ENCODE peak calls at places on chromosomes 16 and 17, in five cellular contexts. One of them, this sample, is unnamed.

GRCh38 chr17:82384730-82385429 is 13.3 kb downstream of the UTS2R start:
- DNase-seq in type B pancreatic cell: no peak
- DNase-seq in NCI-H460: no peak
- DNase-seq in HCT116: no peak
- DNase-seq in NCI-H1694: peak
- DNase-seq in this sample: peak

GRCh38 chr17:64694207-64694606 is 32.1 kb upstream of the SMURF2 start:
- DNase-seq in HCT116: peak
- DNase-seq in NCI-H1694: no peak
- DNase-seq in NCI-H460: peak
- DNase-seq in type B pancreatic cell: no peak
- DNase-seq in this sample: no peak

GRCh38 chr17:79085154-79085920 is 10.7 kb downstream of the ENGASE start:
- DNase-seq in NCI-H1694: no peak
- DNase-seq in HCT116: no peak
- DNase-seq in type B pancreatic cell: no peak
- DNase-seq in NCI-H460: no peak
- DNase-seq in this sample: no peak

GRCh38 chr17:7233701-7234099 is 617 bp downstream of the DVL2 start:
- DNase-seq in HCT116: no peak
- DNase-seq in type B pancreatic cell: no peak
- DNase-seq in NCI-H460: no peak
- DNase-seq in NCI-H1694: no peak
- DNase-seq in this sample: no peak

GRCh38 chr16:75097941-75098897 is 18.4 kb downstream of the LDHD start:
- DNase-seq in HCT116: no peak
- DNase-seq in NCI-H460: no peak
- DNase-seq in NCI-H1694: no peak
- DNase-seq in type B pancreatic cell: no peak
- DNase-seq in this sample: no peak

GRCh38 chr16:54462151-54462651 is 175.6 kb upstream of the IRX3 start:
- DNase-seq in NCI-H1694: no peak
- DNase-seq in type B pancreatic cell: no peak
- DNase-seq in NCI-H460: no peak
- DNase-seq in HCT116: no peak
- DNase-seq in this sample: no peak

GRCh38 chr17:5486206-5487124 is at the start of gene MIS12:
- DNase-seq in type B pancreatic cell: peak
- DNase-seq in NCI-H460: peak
- DNase-seq in HCT116: peak
- DNase-seq in NCI-H1694: peak
- DNase-seq in this sample: peak

GRCh38 chr16:83336630-83337029 is 471.1 kb upstream of the HSBP1 start:
- DNase-seq in NCI-H460: no peak
- DNase-seq in NCI-H1694: no peak
- DNase-seq in type B pancreatic cell: no peak
- DNase-seq in HCT116: no peak
- DNase-seq in this sample: no peak

GRCh38 chr17:1050246-1050995 is 53.5 kb downstream of the TIMM22 start:
- DNase-seq in HCT116: no peak
- DNase-seq in type B pancreatic cell: no peak
- DNase-seq in NCI-H460: no peak
- DNase-seq in NCI-H1694: no peak
- DNase-seq in this sample: no peak

GRCh38 chr17:49752508-49752907 is 11.4 kb downstream of the FAM117A start:
- DNase-seq in HCT116: no peak
- DNase-seq in NCI-H1694: no peak
- DNase-seq in NCI-H460: no peak
- DNase-seq in type B pancreatic cell: no peak
- DNase-seq in this sample: no peak

GRCh38 chr16:84144301-84144858 is 597 bp downstream of the HSDL1 start:
- DNase-seq in NCI-H1694: no peak
- DNase-seq in HCT116: no peak
- DNase-seq in type B pancreatic cell: no peak
- DNase-seq in NCI-H460: no peak
- DNase-seq in this sample: peak

GRCh38 chr16:75224683-75225082 is 5.9 kb downstream of the CTRB1 start:
- DNase-seq in type B pancreatic cell: no peak
- DNase-seq in NCI-H1694: no peak
- DNase-seq in NCI-H460: no peak
- DNase-seq in HCT116: no peak
- DNase-seq in this sample: no peak

GRCh38 chr16:80341242-80341641 is 199.6 kb upstream of the DYNLRB2 start:
- DNase-seq in NCI-H1694: no peak
- DNase-seq in HCT116: no peak
- DNase-seq in type B pancreatic cell: no peak
- DNase-seq in NCI-H460: no peak
- DNase-seq in this sample: peak

GRCh38 chr17:38620551-38621277 is 15.0 kb upstream of the SRCIN1 start:
- DNase-seq in NCI-H1694: no peak
- DNase-seq in type B pancreatic cell: no peak
- DNase-seq in NCI-H460: no peak
- DNase-seq in HCT116: no peak
- DNase-seq in this sample: no peak

GRCh38 chr16:3142770-3143169 is 7.9 kb downstream of the ZNF213 start:
- DNase-seq in type B pancreatic cell: no peak
- DNase-seq in NCI-H1694: no peak
- DNase-seq in HCT116: no peak
- DNase-seq in NCI-H460: no peak
- DNase-seq in this sample: no peak

GRCh38 chr17:41775394-41776226 is 10.9 kb downstream of the JUP start:
- DNase-seq in HCT116: no peak
- DNase-seq in NCI-H460: no peak
- DNase-seq in type B pancreatic cell: no peak
- DNase-seq in NCI-H1694: no peak
- DNase-seq in this sample: no peak